ENCODE peak calls at places on chromosome 22, in ten cellular contexts. K is stimulated activated CD4-positive, alpha-beta T cell treated with anti-CD3 and anti-CD28 coated beads, Interleukin-2, amount 100 ng/mL, for 48 hours; R is pons; T is EH; O is GM06990; F is T follicular helper cell; N is sciatic nerve; L is astrocyte of the hippocampus; D is AG09319; C is H4. W is an unnamed sample.

GRCh38 chr22:30305519-30305905 is 16.2 kb upstream of the CASTOR1 start:
- DNase-seq in O (peak; percentile 72), D (no peak), L (no peak), C (no peak), N (peak; percentile 73), T (peak; percentile 50), K (no peak), R (peak; percentile 76), F (peak; percentile 33), W (no peak)

GRCh38 chr22:17972385-17973181 is 51.8 kb downstream of the MICAL3 start:
- DNase-seq in T (peak; percentile 93), R (no peak), C (peak; percentile 54), O (no peak), K (no peak), D (peak; percentile 67), L (peak; percentile 78), F (no peak), N (peak; percentile 69), W (no peak)

GRCh38 chr22:21937041-21937820 is 15.4 kb downstream of the PPM1F start:
- DNase-seq in T (peak; percentile 23), D (no peak), N (no peak), O (no peak), C (no peak), K (no peak), F (no peak), L (peak; percentile 31), R (peak; percentile 74), W (no peak)

GRCh38 chr22:46366801-46367706 is 31.5 kb downstream of the TRMU start:
- DNase-seq in D (no peak), C (no peak), R (no peak), F (no peak), N (no peak), K (no peak), T (no peak), O (no peak), L (no peak), W (no peak)

GRCh38 chr22:49198705-49199084 is 629.0 kb downstream of the BRD1 start:
- DNase-seq in F (no peak), D (no peak), L (no peak), R (no peak), C (no peak), K (no peak), O (no peak), T (no peak), N (peak; percentile 47), W (no peak)

GRCh38 chr22:32712644-32713355 is 88.7 kb upstream of the TIMP3 start:
- DNase-seq in D (no peak), R (no peak), C (no peak), L (no peak), K (no peak), O (no peak), N (no peak), T (peak; percentile 75), F (no peak), W (no peak)

GRCh38 chr22:31818481-31819392 is 64.9 kb downstream of the DEPDC5 start:
- DNase-seq in L (peak; percentile 65), T (peak; percentile 62), C (no peak), D (peak; percentile 12), R (no peak), N (no peak), O (no peak), K (peak; percentile 17), F (no peak), W (no peak)

GRCh38 chr22:25700996-25701815 is 40.8 kb upstream of the MYO18B start:
- DNase-seq in O (no peak), K (no peak), R (peak; percentile 86), C (no peak), D (peak; percentile 57), T (peak; percentile 32), L (no peak), F (no peak), N (no peak), W (no peak)

GRCh38 chr22:49263101-49263500 is 564.6 kb downstream of the BRD1 start:
- DNase-seq in F (no peak), T (no peak), D (no peak), K (no peak), L (no peak), R (no peak), N (no peak), O (no peak), C (no peak), W (no peak)

GRCh38 chr22:23856721-23857605 is 712 bp upstream of the SLC2A11 start:
- DNase-seq in L (peak; percentile 89), O (peak; percentile 52), C (no peak), N (no peak), D (peak; percentile 44), R (peak; percentile 31), F (no peak), T (peak; percentile 76), K (peak; percentile 12), W (peak; percentile 53)

GRCh38 chr22:42688241-42688913 is 32.3 kb downstream of the A4GALT start:
- DNase-seq in L (peak; percentile 90), O (no peak), T (peak; percentile 97), N (peak; percentile 91), F (no peak), K (no peak), C (peak; percentile 93), D (peak; percentile 95), R (peak; percentile 9), W (peak; percentile 36)

GRCh38 chr22:18058770-18059169 is 19.0 kb upstream of the PEX26 start:
- DNase-seq in L (no peak), T (no peak), R (no peak), F (no peak), N (no peak), C (no peak), D (no peak), O (no peak), K (no peak), W (no peak)

GRCh38 chr22:43537019-43537585 is 125.3 kb downstream of the MPPED1 start:
- DNase-seq in K (no peak), C (no peak), L (no peak), R (no peak), D (no peak), T (no peak), F (no peak), N (no peak), O (no peak), W (no peak)

GRCh38 chr22:43631846-43632245 is 180.3 kb downstream of the EFCAB6 start:
- DNase-seq in L (no peak), F (no peak), R (no peak), O (no peak), C (no peak), N (no peak), T (no peak), D (no peak), K (no peak), W (no peak)

GRCh38 chr22:23243006-23243573 is 62.8 kb downstream of the BCR start:
- DNase-seq in C (no peak), N (no peak), L (peak; percentile 45), O (peak; percentile 33), D (no peak), T (no peak), F (peak; percentile 66), K (peak; percentile 54), R (no peak), W (peak; percentile 51)

GRCh38 chr22:25090225-25090651 is 109.4 kb upstream of the CRYBB3 start:
- DNase-seq in C (no peak), F (no peak), L (no peak), D (no peak), K (no peak), R (no peak), T (no peak), N (no peak), O (no peak), W (no peak)

GRCh38 chr22:26045051-26045450 is 124.2 kb upstream of the SEZ6L start:
- DNase-seq in N (no peak), R (no peak), T (no peak), D (no peak), L (no peak), F (no peak), K (no peak), O (no peak), C (no peak), W (no peak)

GRCh38 chr22:27435839-27436581 is 365.5 kb downstream of the MN1 start:
- DNase-seq in O (no peak), F (no peak), C (no peak), K (no peak), N (peak; percentile 76), R (no peak), T (peak; percentile 46), D (peak; percentile 75), L (peak; percentile 78), W (peak; percentile 43)

GRCh38 chr22:19825904-19826618 is 28.6 kb downstream of the GNB1L start:
- DNase-seq in K (no peak), C (no peak), N (no peak), O (no peak), D (no peak), R (no peak), L (no peak), T (no peak), F (no peak), W (no peak)

GRCh38 chr22:24805790-24806662 is at the start of gene SGSM1:
- DNase-seq in R (peak; percentile 55), D (no peak), K (peak; percentile 69), L (peak; percentile 81), C (peak; percentile 46), N (peak; percentile 81), F (peak; percentile 57), O (peak; percentile 78), T (peak; percentile 48), W (peak; percentile 73)

GRCh38 chr22:21682385-21683175 is 16.8 kb downstream of the PPIL2 start:
- DNase-seq in R (no peak), K (no peak), L (no peak), D (no peak), T (no peak), O (no peak), C (no peak), N (no peak), F (no peak), W (no peak)

GRCh38 chr22:50209893-50210292 is 9.1 kb downstream of the SELENOO start:
- DNase-seq in O (no peak), R (peak; percentile 56), K (peak; percentile 69), N (peak; percentile 85), T (peak; percentile 72), F (peak; percentile 64), L (peak; percentile 79), C (peak; percentile 58), D (peak; percentile 28), W (peak; percentile 71)

GRCh38 chr22:30717331-30717921 is 22.8 kb downstream of the OSBP2 start:
- DNase-seq in N (no peak), O (no peak), R (peak; percentile 52), D (no peak), F (no peak), T (peak; percentile 91), C (no peak), L (peak; percentile 40), K (no peak), W (no peak)

GRCh38 chr22:30573594-30574094 is 821 bp downstream of the GAL3ST1 start:
- DNase-seq in K (no peak), T (no peak), L (no peak), R (peak; percentile 27), C (no peak), O (no peak), F (no peak), D (no peak), N (no peak), W (no peak)

GRCh38 chr22:25127274-25127673 is 72.4 kb upstream of the CRYBB3 start:
- DNase-seq in T (no peak), R (no peak), O (no peak), K (no peak), L (no peak), D (no peak), C (no peak), F (no peak), N (no peak), W (no peak)

GRCh38 chr22:48807155-48807554 is 1020.5 kb downstream of the BRD1 start:
- DNase-seq in F (no peak), T (no peak), L (peak; percentile 43), K (no peak), N (no peak), O (no peak), R (peak; percentile 34), D (no peak), C (no peak), W (no peak)

GRCh38 chr22:26845016-26845728 is 187.8 kb downstream of the MIAT start:
- DNase-seq in K (no peak), C (no peak), L (peak; percentile 54), T (no peak), D (no peak), R (peak; percentile 54), O (no peak), F (no peak), N (no peak), W (no peak)

GRCh38 chr22:46381142-46381541 is 45.6 kb downstream of the TRMU start:
- DNase-seq in D (no peak), T (peak; percentile 59), F (no peak), O (no peak), R (no peak), N (no peak), C (peak; percentile 28), L (peak; percentile 30), K (no peak), W (no peak)

W was measured in neural crest cell.